ENCODE peak calls at places on chromosomes 2 and 18, in ten cellular contexts. T is memory B cell; L is AG09309; O is brain microvascular endothelial cell; I is natural killer cell; N is NCI-H1105 treated with DMSO at 0.1 percent for 48 hours; R is posterior vena cava; Q is left cardiac atrium; J is cerebellar cortex; V is activated CD4-positive, CD25-positive, alpha-beta regulatory T cell. B is an unnamed sample.

GRCh38 chr2:62000538-62000937 is 95.1 kb downstream of the COMMD1 start:
- DNase-seq in T (no peak), V (no peak), L (no peak), J (no peak), I (no peak), N (no peak), Q (no peak), R (no peak), O (no peak), B (no peak)

GRCh38 chr2:201707753-201708152 is 9.3 kb upstream of the MPP4 start:
- DNase-seq in Q (no peak), I (no peak), T (no peak), V (no peak), O (peak), L (peak), N (no peak), R (no peak), J (peak), B (no peak)

GRCh38 chr18:42298744-42299685 is 344.0 kb downstream of the PIK3C3 start:
- DNase-seq in V (peak), J (peak), I (no peak), N (peak), Q (peak), O (peak), L (peak), T (peak), R (peak), B (peak)

GRCh38 chr2:168538133-168538532 is 82.1 kb downstream of the CERS6 start:
- DNase-seq in T (no peak), O (no peak), V (no peak), N (no peak), L (no peak), J (no peak), I (no peak), Q (no peak), R (no peak), B (no peak)

GRCh38 chr2:238247002-238247822 is 7.4 kb upstream of the HES6 start:
- DNase-seq in I (no peak), L (no peak), N (no peak), J (no peak), V (no peak), Q (no peak), T (no peak), O (no peak), R (peak), B (no peak)

GRCh38 chr18:72942766-72943165 is 75.0 kb upstream of the NETO1 start:
- DNase-seq in Q (no peak), I (no peak), L (no peak), O (no peak), R (no peak), N (no peak), V (no peak), T (no peak), J (no peak), B (no peak)

GRCh38 chr2:144133881-144134280 is 386.0 kb downstream of the ZEB2 start:
- DNase-seq in N (no peak), L (no peak), V (no peak), R (no peak), T (no peak), O (no peak), J (no peak), I (no peak), Q (no peak), B (no peak)

GRCh38 chr18:24791736-24792135 is 331.3 kb downstream of the HRH4 start:
- DNase-seq in I (no peak), Q (no peak), N (peak), J (peak), L (no peak), T (no peak), O (no peak), R (no peak), V (no peak), B (no peak)

GRCh38 chr18:79738041-79738461 is 58.4 kb downstream of the CTDP1 start:
- DNase-seq in N (no peak), T (no peak), L (no peak), J (no peak), I (no peak), O (no peak), V (no peak), R (peak), Q (no peak), B (no peak)

GRCh38 chr2:236376566-236377244 is 112.5 kb upstream of the ASB18 start:
- DNase-seq in Q (no peak), J (no peak), I (no peak), L (no peak), N (no peak), R (no peak), T (no peak), O (no peak), V (no peak), B (no peak)

GRCh38 chr2:10141736-10142639 is 19.4 kb downstream of the RRM2 start:
- DNase-seq in V (no peak), L (no peak), N (no peak), I (no peak), J (peak), Q (no peak), R (peak), T (peak), O (no peak), B (peak)

B was measured in thyroid gland.